ENCODE peak calls at places on chromosome 7, in six cellular contexts. One of them, this sample, is unnamed.

GRCh38 chr7:66970310-66970709 is 25.1 kb downstream of the SBDS start:
- DNase-seq in progenitor cell of endocrine pancreas: no peak
- DNase-seq in GM10248: no peak
- DNase-seq in uterus: no peak
- DNase-seq in endodermal cell: peak; percentile 61
- DNase-seq in mucosa of descending colon: no peak
- DNase-seq in this sample: no peak

GRCh38 chr7:125255793-125256192 is 326.2 kb upstream of the POT1 start:
- DNase-seq in GM10248: no peak
- DNase-seq in mucosa of descending colon: no peak
- DNase-seq in progenitor cell of endocrine pancreas: no peak
- DNase-seq in uterus: no peak
- DNase-seq in endodermal cell: no peak
- DNase-seq in this sample: no peak

GRCh38 chr7:151233111-151233701 is 923 bp downstream of the CHPF2 start:
- DNase-seq in endodermal cell: no peak
- DNase-seq in uterus: no peak
- DNase-seq in mucosa of descending colon: peak; percentile 65
- DNase-seq in GM10248: peak; percentile 69
- DNase-seq in progenitor cell of endocrine pancreas: no peak
- DNase-seq in this sample: no peak

GRCh38 chr7:135979674-135980660 is 2.8 kb upstream of the MTPN start:
- DNase-seq in uterus: no peak
- DNase-seq in progenitor cell of endocrine pancreas: no peak
- DNase-seq in GM10248: no peak
- DNase-seq in endodermal cell: no peak
- DNase-seq in mucosa of descending colon: no peak
- DNase-seq in this sample: no peak

GRCh38 chr7:120272261-120272895 is 597 bp upstream of the KCND2 start:
- DNase-seq in GM10248: peak; percentile 71
- DNase-seq in mucosa of descending colon: no peak
- DNase-seq in endodermal cell: peak; percentile 74
- DNase-seq in uterus: peak; percentile 27
- DNase-seq in progenitor cell of endocrine pancreas: no peak
- DNase-seq in this sample: no peak

GRCh38 chr7:112869111-112869774 is 79.0 kb upstream of the TMEM168 start:
- DNase-seq in endodermal cell: peak; percentile 91
- DNase-seq in GM10248: peak; percentile 41
- DNase-seq in uterus: no peak
- DNase-seq in mucosa of descending colon: no peak
- DNase-seq in progenitor cell of endocrine pancreas: no peak
- DNase-seq in this sample: no peak

GRCh38 chr7:155983176-155983815 is 171.0 kb upstream of the SHH start:
- DNase-seq in progenitor cell of endocrine pancreas: no peak
- DNase-seq in uterus: no peak
- DNase-seq in endodermal cell: peak; percentile 20
- DNase-seq in mucosa of descending colon: no peak
- DNase-seq in GM10248: no peak
- DNase-seq in this sample: peak; percentile 73

GRCh38 chr7:1810961-1811849 is 141.1 kb downstream of the ELFN1 start:
- DNase-seq in endodermal cell: no peak
- DNase-seq in mucosa of descending colon: no peak
- DNase-seq in GM10248: no peak
- DNase-seq in uterus: no peak
- DNase-seq in progenitor cell of endocrine pancreas: no peak
- DNase-seq in this sample: peak; percentile 69

GRCh38 chr7:134690614-134691504 is 44.2 kb downstream of the BPGM start:
- DNase-seq in endodermal cell: no peak
- DNase-seq in GM10248: no peak
- DNase-seq in mucosa of descending colon: no peak
- DNase-seq in progenitor cell of endocrine pancreas: no peak
- DNase-seq in uterus: no peak
- DNase-seq in this sample: no peak

GRCh38 chr7:874036-874749 is 2.2 kb upstream of the GET4 start:
- DNase-seq in GM10248: no peak
- DNase-seq in mucosa of descending colon: no peak
- DNase-seq in uterus: no peak
- DNase-seq in endodermal cell: no peak
- DNase-seq in progenitor cell of endocrine pancreas: no peak
- DNase-seq in this sample: no peak

GRCh38 chr7:4103352-4104091 is 578.6 kb upstream of the FOXK1 start:
- DNase-seq in progenitor cell of endocrine pancreas: no peak
- DNase-seq in mucosa of descending colon: no peak
- DNase-seq in endodermal cell: peak; percentile 62
- DNase-seq in uterus: no peak
- DNase-seq in GM10248: no peak
- DNase-seq in this sample: no peak

GRCh38 chr7:106332186-106332585 is 47.4 kb upstream of the NAMPT start:
- DNase-seq in endodermal cell: no peak
- DNase-seq in mucosa of descending colon: no peak
- DNase-seq in GM10248: no peak
- DNase-seq in progenitor cell of endocrine pancreas: no peak
- DNase-seq in uterus: no peak
- DNase-seq in this sample: no peak

GRCh38 chr7:95199779-95200558 is 124.4 kb downstream of the PON1 start:
- DNase-seq in mucosa of descending colon: no peak
- DNase-seq in uterus: peak; percentile 22
- DNase-seq in progenitor cell of endocrine pancreas: no peak
- DNase-seq in endodermal cell: peak; percentile 67
- DNase-seq in GM10248: peak; percentile 27
- DNase-seq in this sample: no peak

GRCh38 chr7:47693161-47693740 is 111.3 kb upstream of the TNS3 start:
- DNase-seq in uterus: no peak
- DNase-seq in mucosa of descending colon: no peak
- DNase-seq in progenitor cell of endocrine pancreas: no peak
- DNase-seq in GM10248: no peak
- DNase-seq in endodermal cell: no peak
- DNase-seq in this sample: no peak

GRCh38 chr7:66558660-66559465 is 69.8 kb upstream of the KCTD7 start:
- DNase-seq in GM10248: no peak
- DNase-seq in endodermal cell: peak; percentile 74
- DNase-seq in uterus: no peak
- DNase-seq in progenitor cell of endocrine pancreas: no peak
- DNase-seq in mucosa of descending colon: no peak
- DNase-seq in this sample: no peak

GRCh38 chr7:127810691-127811660 is 159.0 kb downstream of the SND1 start:
- DNase-seq in endodermal cell: no peak
- DNase-seq in mucosa of descending colon: no peak
- DNase-seq in uterus: no peak
- DNase-seq in progenitor cell of endocrine pancreas: no peak
- DNase-seq in GM10248: no peak
- DNase-seq in this sample: no peak

GRCh38 chr7:94396606-94397005 is 1.9 kb downstream of the COL1A2 start:
- DNase-seq in progenitor cell of endocrine pancreas: no peak
- DNase-seq in uterus: no peak
- DNase-seq in endodermal cell: no peak
- DNase-seq in GM10248: no peak
- DNase-seq in mucosa of descending colon: no peak
- DNase-seq in this sample: no peak

GRCh38 chr7:55018361-55019328 is at the start of gene EGFR:
- DNase-seq in uterus: peak; percentile 87
- DNase-seq in GM10248: peak; percentile 34
- DNase-seq in progenitor cell of endocrine pancreas: peak; percentile 68
- DNase-seq in mucosa of descending colon: peak; percentile 88
- DNase-seq in endodermal cell: peak; percentile 86
- DNase-seq in this sample: peak; percentile 91

GRCh38 chr7:5693529-5693928 is 87.9 kb downstream of the RNF216 start:
- DNase-seq in progenitor cell of endocrine pancreas: no peak
- DNase-seq in GM10248: peak; percentile 68
- DNase-seq in mucosa of descending colon: no peak
- DNase-seq in uterus: no peak
- DNase-seq in endodermal cell: no peak
- DNase-seq in this sample: no peak

GRCh38 chr7:90596745-90597526 is 815 bp downstream of the CDK14 start:
- DNase-seq in mucosa of descending colon: no peak
- DNase-seq in uterus: no peak
- DNase-seq in GM10248: peak; percentile 54
- DNase-seq in endodermal cell: peak; percentile 50
- DNase-seq in progenitor cell of endocrine pancreas: no peak
- DNase-seq in this sample: no peak

DNA sequence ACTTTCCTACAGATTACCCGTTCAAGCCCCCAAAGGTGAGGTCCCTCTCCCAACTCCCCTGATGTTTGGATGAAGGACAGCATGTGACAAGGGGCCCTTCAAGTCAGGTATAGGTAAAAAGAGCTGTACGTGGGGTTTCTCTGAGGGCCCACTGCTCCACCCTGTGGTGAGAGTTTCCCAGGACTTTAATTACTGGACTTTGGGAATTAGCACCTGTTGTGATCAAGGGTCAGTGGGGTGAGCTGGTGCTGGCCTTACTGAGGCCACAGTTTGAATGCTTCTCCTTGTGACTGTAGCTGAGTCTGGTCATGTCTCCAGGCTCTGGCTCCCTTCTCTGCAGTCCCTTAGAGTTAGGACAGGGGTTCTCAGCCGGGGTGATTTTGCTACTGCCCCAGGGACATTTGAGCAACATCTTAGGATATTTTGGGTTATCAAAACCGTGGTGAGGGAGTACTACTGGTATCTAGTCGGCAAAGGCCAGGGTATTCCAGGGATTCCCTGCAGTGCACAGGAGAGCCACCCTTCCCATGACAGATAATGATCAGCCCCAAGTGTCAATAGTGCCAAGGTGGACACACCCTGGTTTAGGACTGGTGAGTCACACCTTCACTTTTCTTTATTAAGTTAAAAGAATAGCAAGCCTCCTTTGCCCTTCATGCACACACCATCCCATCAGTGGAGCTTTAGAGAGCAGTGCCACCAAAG is 16.9 kb downstream of the UBE2D4 start:
- DNase-seq in endodermal cell: peak; percentile 68
- DNase-seq in mucosa of descending colon: no peak
- DNase-seq in GM10248: no peak
- DNase-seq in progenitor cell of endocrine pancreas: no peak
- DNase-seq in uterus: no peak
- DNase-seq in this sample: no peak
- TF ChIP-seq CTCF in endodermal cell: peak; percentile 60
- TF ChIP-seq CTCF in mucosa of descending colon: no peak
- TF ChIP-seq CTCF in GM10248: no peak
- TF ChIP-seq CTCF in progenitor cell of endocrine pancreas: peak; percentile 38
- TF ChIP-seq CTCF in uterus: no peak
- TF ChIP-seq CTCF in this sample: no peak

GRCh38 chr7:130951976-130952313 is 217.9 kb upstream of the KLF14 start:
- DNase-seq in mucosa of descending colon: no peak
- DNase-seq in endodermal cell: no peak
- DNase-seq in progenitor cell of endocrine pancreas: no peak
- DNase-seq in uterus: no peak
- DNase-seq in GM10248: no peak
- DNase-seq in this sample: no peak

GRCh38 chr7:130953193-130953592 is 219.2 kb upstream of the KLF14 start:
- DNase-seq in endodermal cell: no peak
- DNase-seq in uterus: no peak
- DNase-seq in mucosa of descending colon: no peak
- DNase-seq in GM10248: no peak
- DNase-seq in progenitor cell of endocrine pancreas: no peak
- DNase-seq in this sample: no peak

GRCh38 chr7:130951303-130951975 is 217.4 kb upstream of the KLF14 start:
- DNase-seq in mucosa of descending colon: no peak
- DNase-seq in uterus: no peak
- DNase-seq in endodermal cell: no peak
- DNase-seq in progenitor cell of endocrine pancreas: no peak
- DNase-seq in GM10248: no peak
- DNase-seq in this sample: no peak

GRCh38 chr7:130950741-130951140 is 216.7 kb upstream of the KLF14 start:
- DNase-seq in GM10248: no peak
- DNase-seq in uterus: no peak
- DNase-seq in progenitor cell of endocrine pancreas: no peak
- DNase-seq in mucosa of descending colon: no peak
- DNase-seq in endodermal cell: no peak
- DNase-seq in this sample: no peak

DNA sequence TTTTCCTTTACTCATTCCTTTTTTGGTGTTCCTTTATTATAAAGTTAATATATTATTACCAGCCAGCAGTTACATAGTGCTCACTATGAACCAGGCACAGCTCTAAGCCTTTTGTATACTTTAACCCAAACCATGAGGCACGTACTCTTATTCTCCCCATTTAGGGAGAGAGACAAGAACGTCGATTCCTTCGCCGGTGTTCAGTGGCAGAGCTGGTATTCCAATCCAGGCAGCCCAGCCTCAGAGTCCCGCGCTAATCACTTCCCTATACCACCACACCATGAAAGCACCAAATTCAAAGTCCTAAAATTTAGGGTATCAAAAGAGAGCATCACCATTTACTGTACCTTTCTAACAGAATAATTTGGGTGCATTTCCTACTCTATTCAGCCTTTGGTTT is 218.5 kb upstream of the KLF14 start:
- DNase-seq in uterus: no peak
- DNase-seq in GM10248: no peak
- DNase-seq in endodermal cell: no peak
- DNase-seq in progenitor cell of endocrine pancreas: no peak
- DNase-seq in mucosa of descending colon: no peak
- DNase-seq in this sample: no peak
- TF ChIP-seq CTCF in uterus: no peak
- TF ChIP-seq CTCF in GM10248: no peak
- TF ChIP-seq CTCF in endodermal cell: no peak
- TF ChIP-seq CTCF in progenitor cell of endocrine pancreas: no peak
- TF ChIP-seq CTCF in mucosa of descending colon: no peak
- TF ChIP-seq CTCF in this sample: no peak

GRCh38 chr7:98266840-98267239 is 14.6 kb upstream of the BRI3 start:
- DNase-seq in mucosa of descending colon: no peak
- DNase-seq in endodermal cell: no peak
- DNase-seq in GM10248: no peak
- DNase-seq in uterus: no peak
- DNase-seq in progenitor cell of endocrine pancreas: no peak
- DNase-seq in this sample: no peak
- TF ChIP-seq CTCF in mucosa of descending colon: peak; percentile 13
- TF ChIP-seq CTCF in endodermal cell: peak; percentile 58
- TF ChIP-seq CTCF in GM10248: no peak
- TF ChIP-seq CTCF in uterus: no peak
- TF ChIP-seq CTCF in progenitor cell of endocrine pancreas: peak; percentile 37
- TF ChIP-seq CTCF in this sample: peak; percentile 52

DNA sequence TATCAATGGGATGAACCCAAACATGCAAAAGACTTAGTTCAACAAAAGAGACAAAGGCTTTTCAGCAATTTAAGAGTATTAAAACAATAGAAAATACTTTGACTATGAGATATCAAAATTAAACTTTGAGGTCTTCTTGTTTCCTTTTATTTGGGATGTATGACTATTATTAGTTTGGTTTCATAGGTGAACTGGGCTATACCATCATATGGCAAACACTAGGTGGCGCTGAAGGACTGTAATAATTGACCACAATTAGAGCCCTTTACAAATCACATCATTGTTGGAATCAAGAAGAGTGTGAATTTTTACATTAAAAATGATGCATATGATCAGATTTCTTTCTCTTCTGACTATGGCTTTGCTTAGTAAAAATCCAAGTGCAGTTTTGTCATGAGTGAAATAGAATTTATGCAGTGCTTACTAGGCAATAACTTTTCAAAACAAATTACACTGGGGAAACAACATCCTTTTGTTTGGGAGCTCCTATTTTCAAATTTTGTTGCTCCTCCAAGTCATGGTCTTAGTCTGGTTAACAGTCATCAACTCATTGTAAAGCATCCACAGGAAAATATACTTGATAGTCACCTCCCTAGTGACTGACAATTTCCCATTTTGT is 14.7 kb upstream of the NXPH1 start:
- DNase-seq in progenitor cell of endocrine pancreas: no peak
- DNase-seq in mucosa of descending colon: no peak
- DNase-seq in uterus: no peak
- DNase-seq in endodermal cell: peak; percentile 75
- DNase-seq in GM10248: peak; percentile 35
- DNase-seq in this sample: no peak
- TF ChIP-seq CTCF in progenitor cell of endocrine pancreas: peak; percentile 85
- TF ChIP-seq CTCF in mucosa of descending colon: peak; percentile 45
- TF ChIP-seq CTCF in uterus: peak; percentile 54
- TF ChIP-seq CTCF in endodermal cell: peak; percentile 89
- TF ChIP-seq CTCF in GM10248: peak; percentile 69
- TF ChIP-seq CTCF in this sample: peak; percentile 80

GRCh38 chr7:100189061-100189460 is 11.3 kb downstream of the STAG3 start:
- DNase-seq in mucosa of descending colon: no peak
- DNase-seq in uterus: no peak
- DNase-seq in endodermal cell: no peak
- DNase-seq in GM10248: no peak
- DNase-seq in progenitor cell of endocrine pancreas: no peak
- DNase-seq in this sample: no peak
- TF ChIP-seq CTCF in mucosa of descending colon: no peak
- TF ChIP-seq CTCF in uterus: no peak
- TF ChIP-seq CTCF in endodermal cell: peak; percentile 52
- TF ChIP-seq CTCF in GM10248: no peak
- TF ChIP-seq CTCF in progenitor cell of endocrine pancreas: peak; percentile 9
- TF ChIP-seq CTCF in this sample: no peak